ENCODE peak calls at places on chromosomes 12 and 14, in six cellular contexts. Y is memory B cell, U is cardiac fibroblast, H is neural progenitor cell, M is astrocyte of the cerebellum, L is RWPE1. W is an unnamed sample.

GRCh38 chr12:1798734-1799067 is 21.7 kb upstream of the LRTM2 start:
- DNase-seq in H (no peak), Y (no peak), U (no peak), L (no peak), M (no peak), W (no peak)

GRCh38 chr12:7832059-7832696 is 40.5 kb downstream of the SLC2A14 start:
- DNase-seq in Y (no peak), L (peak), M (peak), H (peak), U (peak), W (peak)

GRCh38 chr14:50974118-50974517 is 29.8 kb upstream of the PYGL start:
- DNase-seq in L (no peak), U (no peak), M (no peak), H (no peak), Y (no peak), W (no peak)

GRCh38 chr14:95260537-95261440 is 58.9 kb downstream of the CLMN start:
- DNase-seq in Y (no peak), H (no peak), M (peak), U (peak), L (no peak), W (peak)

GRCh38 chr12:115872919-115873357 is 404.6 kb downstream of the MED13L start:
- DNase-seq in H (no peak), Y (no peak), U (no peak), M (no peak), L (peak), W (no peak)

GRCh38 chr12:121175383-121176119 is 34.4 kb upstream of the P2RX4 start:
- DNase-seq in L (no peak), H (no peak), M (no peak), U (no peak), Y (no peak), W (no peak)

GRCh38 chr14:31877333-31877798 is 199.7 kb upstream of the ARHGAP5 start:
- DNase-seq in H (no peak), M (no peak), Y (no peak), L (no peak), U (peak), W (no peak)

GRCh38 chr12:103772367-103773108 is 68.5 kb downstream of the NT5DC3 start:
- DNase-seq in U (no peak), M (no peak), H (no peak), L (no peak), Y (no peak), W (no peak)

GRCh38 chr12:16165506-16165905 is 112.0 kb downstream of the SLC15A5 start:
- DNase-seq in M (peak), U (peak), Y (no peak), L (peak), H (peak), W (peak)

GRCh38 chr12:70576341-70577282 is 60.6 kb downstream of the PTPRB start:
- DNase-seq in M (peak), L (peak), Y (no peak), H (peak), U (peak), W (peak)

GRCh38 chr12:26266881-26267280 is 71.5 kb downstream of the SSPN start:
- DNase-seq in M (no peak), U (no peak), L (no peak), H (no peak), Y (no peak), W (no peak)

GRCh38 chr12:124544311-124544970 is 23.0 kb downstream of the NCOR2 start:
- DNase-seq in U (no peak), L (no peak), M (no peak), Y (no peak), H (peak), W (no peak)

W was measured in foreskin melanocyte.